ENCODE peak calls at places on chromosome 17, in seven cellular contexts. X is AG04449; T is activated CD4-positive, CD25-positive, alpha-beta regulatory T cell treated with anti-CD3 and anti-CD28 coated beads, Interleukin-2, amount 50 U/mL, for 16 hours; O is cardiac fibroblast; I is anterior cingulate cortex; U is EL; R is SW480. Z is an unnamed sample.

GRCh38 chr17:82315703-82316358 is 1.6 kb downstream of the CD7 start:
- DNase-seq in X (no peak), T (no peak), O (no peak), I (no peak), U (no peak), R (no peak), Z (no peak)

GRCh38 chr17:38533706-38534497 is 71.8 kb downstream of the SRCIN1 start:
- DNase-seq in X (no peak), T (no peak), O (no peak), I (no peak), U (no peak), R (no peak), Z (no peak)

GRCh38 chr17:58277107-58277506 is 3.6 kb downstream of the MPO start:
- DNase-seq in X (no peak), T (no peak), O (peak), I (no peak), U (no peak), R (no peak), Z (no peak)

GRCh38 chr17:44191941-44192496 is 5.2 kb downstream of the TMUB2 start:
- DNase-seq in X (no peak), T (no peak), O (no peak), I (no peak), U (no peak), R (no peak), Z (no peak)

GRCh38 chr17:40350410-40351184 is 13.9 kb downstream of the GJD3 start:
- DNase-seq in X (no peak), T (no peak), O (peak), I (no peak), U (no peak), R (no peak), Z (no peak)

GRCh38 chr17:77100009-77100408 is 40.8 kb upstream of the SEC14L1 start:
- DNase-seq in X (no peak), T (no peak), O (no peak), I (peak), U (no peak), R (no peak), Z (no peak)

GRCh38 chr17:32671891-32672290 is 185.1 kb downstream of the CDK5R1 start:
- DNase-seq in X (no peak), T (no peak), O (peak), I (no peak), U (peak), R (no peak), Z (no peak)

GRCh38 chr17:7217113-7217987 is 2.3 kb downstream of the DLG4 start:
- DNase-seq in X (no peak), T (no peak), O (peak), I (peak), U (peak), R (peak), Z (peak)

GRCh38 chr17:64938290-64938689 is 19.0 kb upstream of the LRRC37A3 start:
- DNase-seq in X (no peak), T (no peak), O (no peak), I (no peak), U (no peak), R (no peak), Z (no peak)

GRCh38 chr17:851986-852385 is 69.8 kb downstream of the MRM3 start:
- DNase-seq in X (no peak), T (no peak), O (no peak), I (no peak), U (no peak), R (no peak), Z (no peak)

Z was measured in occipital lobe.